ENCODE peak calls at places on chromosomes 6 and 20, in five cellular contexts. T, I, P, W and S are unnamed samples.

GRCh38 chr6:154169193-154169847 is 130.3 kb downstream of the OPRM1 start:
- DNase-seq in W (no peak), I (no peak), T (no peak), P (no peak), S (no peak)

GRCh38 chr20:50415516-50416268 is 94.5 kb upstream of the PTPN1 start:
- DNase-seq in I (no peak), P (no peak), T (no peak), W (peak; percentile 100), S (peak; percentile 99)

GRCh38 chr6:99611148-99611547 is 4.5 kb downstream of the PRDM13 start:
- DNase-seq in T (no peak), W (no peak), P (no peak), I (no peak), S (no peak)

GRCh38 chr6:41693281-41693838 is 42.0 kb downstream of the TFEB start:
- DNase-seq in I (no peak), P (no peak), W (no peak), T (no peak), S (no peak)

GRCh38 chr20:59044796-59045195 is 2.2 kb upstream of the PRELID3B start:
- DNase-seq in I (peak; percentile 41), W (no peak), T (no peak), P (no peak), S (no peak)

GRCh38 chr20:3209023-3209945 is at the start of gene ITPA:
- DNase-seq in T (no peak), P (peak; percentile 40), W (peak; percentile 40), I (peak; percentile 81), S (peak; percentile 39)

GRCh38 chr6:56708810-56709597 is 66.3 kb upstream of the DST start:
- DNase-seq in T (no peak), P (no peak), I (no peak), W (no peak), S (no peak)

GRCh38 chr6:4613795-4614194 is 162.4 kb upstream of the CDYL start:
- DNase-seq in T (no peak), P (no peak), I (no peak), W (no peak), S (no peak)

GRCh38 chr20:38201356-38201755 is 36.3 kb upstream of the TGM2 start:
- DNase-seq in W (no peak), P (no peak), I (no peak), T (peak; percentile 92), S (peak; percentile 85)

GRCh38 chr20:3045042-3045815 is 623 bp upstream of the MRPS26 start:
- DNase-seq in P (peak; percentile 21), T (peak; percentile 81), I (no peak), W (peak; percentile 76), S (peak; percentile 44)

GRCh38 chr6:3751019-3751729 is at the start of gene PXDC1:
- DNase-seq in W (no peak), I (no peak), P (no peak), T (no peak), S (peak; percentile 7)

GRCh38 chr6:18632670-18633410 is 245.7 kb downstream of the RNF144B start:
- DNase-seq in W (no peak), T (no peak), I (no peak), P (no peak), S (no peak)

GRCh38 chr20:51497542-51498467 is 44.7 kb downstream of the NFATC2 start:
- DNase-seq in I (peak; percentile 78), T (peak; percentile 46), P (no peak), W (no peak), S (no peak)

GRCh38 chr6:148749678-148750077 is 2.8 kb downstream of the UST start:
- DNase-seq in I (no peak), W (no peak), T (no peak), P (no peak), S (no peak)

GRCh38 chr6:84428300-84428907 is 201.0 kb upstream of the CEP162 start:
- DNase-seq in I (no peak), W (peak; percentile 42), P (no peak), T (no peak), S (peak; percentile 38)